ENCODE peak calls at places on chromosomes 4 and X, in five cellular contexts. A is neural crest cell; I is lower leg skin; T is NCI-H1105; Y is stimulated activated CD4-positive, alpha-beta T cell treated with anti-CD3 and anti-CD28 coated beads, Interleukin-2, amount 100 ng/mL, for 48 hours. X is an unnamed sample.

GRCh38 chrX:105821471-105822081 is 763 bp upstream of the NRK start:
- DNase-seq in I (no peak), A (peak), Y (no peak), T (no peak), X (no peak)

GRCh38 chr4:105544517-105544916 is 7.9 kb upstream of the ARHGEF38 start:
- DNase-seq in T (no peak), Y (no peak), A (no peak), I (no peak), X (no peak)

GRCh38 chr4:162852642-162853041 is 314.0 kb downstream of the NAF1 start:
- DNase-seq in T (peak), Y (no peak), I (no peak), A (no peak), X (no peak)

GRCh38 chrX:9324676-9325075 is 140.2 kb upstream of the TBL1X start:
- DNase-seq in Y (no peak), I (no peak), A (no peak), T (no peak), X (no peak)

GRCh38 chrX:29797156-29797555 is 418.2 kb upstream of the MAGEB2 start:
- DNase-seq in I (no peak), Y (no peak), T (no peak), A (no peak), X (no peak)

GRCh38 chr4:144291164-144291563 is 150.6 kb upstream of the GYPA start:
- DNase-seq in I (no peak), A (no peak), T (no peak), Y (no peak), X (no peak)

GRCh38 chr4:52713456-52713937 is 37.7 kb downstream of the ERVMER34-1 start:
- DNase-seq in Y (no peak), I (no peak), T (no peak), A (no peak), X (no peak)

GRCh38 chr4:55269970-55270369 is 76.1 kb upstream of the SRD5A3 start:
- DNase-seq in A (no peak), Y (no peak), I (no peak), T (no peak), X (no peak)

GRCh38 chrX:46573331-46573895 is at the start of gene CHST7:
- DNase-seq in A (peak), T (peak), I (peak), Y (no peak), X (no peak)

GRCh38 chr4:30716671-30717207 is 3.4 kb upstream of the PCDH7 start:
- DNase-seq in I (no peak), Y (no peak), A (peak), T (peak), X (no peak)